ENCODE peak calls at places on chromosomes 5 and 9, in eight cellular contexts. N, O, Q, A, J, Y, V and T are unnamed samples.
A peak's percentile ranks its signal among the peaks of the same experiment; 100 is the strongest.

GRCh38 chr9:23123048-23123632 is 676.5 kb downstream of the DMRTA1 start:
- DNase-seq in N (peak; percentile 10), O (no peak), Q (peak; percentile 67), A (peak; percentile 22), J (no peak), Y (no peak), V (no peak), T (no peak)

GRCh38 chr5:79120221-79120620 is 8.6 kb downstream of the BHMT start:
- DNase-seq in N (no peak), O (no peak), Q (peak; percentile 73), A (no peak), J (no peak), Y (no peak), V (no peak), T (no peak)

GRCh38 chr9:84966876-84967830 is 297.6 kb downstream of the NTRK2 start:
- DNase-seq in N (no peak), O (no peak), Q (peak; percentile 21), A (no peak), J (no peak), Y (no peak), V (no peak), T (no peak)

GRCh38 chr9:112012026-112012902 is 115.7 kb downstream of the UGCG start:
- DNase-seq in N (peak; percentile 72), O (peak; percentile 60), Q (peak; percentile 89), A (peak; percentile 94), J (peak; percentile 82), Y (no peak), V (peak; percentile 76), T (peak; percentile 88)

GRCh38 chr5:24492231-24492630 is 152.5 kb downstream of the CDH10 start:
- DNase-seq in N (no peak), O (no peak), Q (peak; percentile 1), A (no peak), J (no peak), Y (no peak), V (no peak), T (no peak)

GRCh38 chr9:74498616-74499095 is 1.5 kb downstream of the RORB start:
- DNase-seq in N (no peak), O (no peak), Q (no peak), A (no peak), J (no peak), Y (no peak), V (no peak), T (no peak)

GRCh38 chr5:172188893-172189692 is 1.1 kb upstream of the STK10 start:
- DNase-seq in N (no peak), O (no peak), Q (no peak), A (no peak), J (no peak), Y (no peak), V (no peak), T (no peak)

GRCh38 chr9:129399301-129399990 is 221.4 kb upstream of the IER5L start:
- DNase-seq in N (no peak), O (no peak), Q (no peak), A (no peak), J (peak; percentile 49), Y (no peak), V (no peak), T (no peak)

GRCh38 chr9:13209498-13209897 is 70.0 kb downstream of the MPDZ start:
- DNase-seq in N (no peak), O (no peak), Q (no peak), A (no peak), J (no peak), Y (no peak), V (no peak), T (no peak)

GRCh38 chr5:114148253-114148652 is 213.6 kb upstream of the KCNN2 start:
- DNase-seq in N (no peak), O (no peak), Q (no peak), A (no peak), J (no peak), Y (no peak), V (no peak), T (no peak)

GRCh38 chr5:73280821-73281746 is 108.1 kb downstream of the TMEM174 start:
- DNase-seq in N (no peak), O (no peak), Q (peak; percentile 92), A (peak; percentile 46), J (no peak), Y (no peak), V (peak; percentile 28), T (peak; percentile 67)

GRCh38 chr5:132233811-132234683 is 6.4 kb upstream of the P4HA2 start:
- DNase-seq in N (peak; percentile 6), O (no peak), Q (peak; percentile 36), A (no peak), J (peak; percentile 42), Y (no peak), V (no peak), T (no peak)

GRCh38 chr5:141742866-141743651 is 61.0 kb upstream of the ARAP3 start:
- DNase-seq in N (no peak), O (no peak), Q (peak; percentile 57), A (peak; percentile 8), J (no peak), Y (no peak), V (no peak), T (no peak)

GRCh38 chr9:115296831-115297565 is 179.0 kb upstream of the TNC start:
- DNase-seq in N (no peak), O (no peak), Q (no peak), A (peak; percentile 60), J (no peak), Y (no peak), V (no peak), T (no peak)

GRCh38 chr9:73073337-73074175 is 78.1 kb upstream of the ANXA1 start:
- DNase-seq in N (no peak), O (no peak), Q (no peak), A (peak; percentile 71), J (no peak), Y (no peak), V (no peak), T (no peak)

GRCh38 chr5:5613261-5613990 is 190.9 kb downstream of the ICE1 start:
- DNase-seq in N (peak; percentile 29), O (no peak), Q (no peak), A (no peak), J (no peak), Y (no peak), V (no peak), T (no peak)

GRCh38 chr9:131436386-131436785 is 42.5 kb downstream of the PRRC2B start:
- DNase-seq in N (no peak), O (peak; percentile 33), Q (no peak), A (no peak), J (peak; percentile 78), Y (no peak), V (no peak), T (no peak)

GRCh38 chr9:3468407-3469205 is 57.2 kb downstream of the RFX3 start:
- DNase-seq in N (no peak), O (no peak), Q (no peak), A (peak; percentile 77), J (no peak), Y (no peak), V (no peak), T (no peak)

GRCh38 chr5:154197801-154198461 is 7.4 kb downstream of the GALNT10 start:
- DNase-seq in N (no peak), O (no peak), Q (peak; percentile 87), A (peak; percentile 60), J (no peak), Y (peak; percentile 32), V (no peak), T (peak; percentile 63)

GRCh38 chr9:1939466-1939865 is 75.7 kb upstream of the SMARCA2 start:
- DNase-seq in N (no peak), O (no peak), Q (no peak), A (no peak), J (no peak), Y (no peak), V (no peak), T (no peak)

GRCh38 chr9:1939926-1940368 is 75.2 kb upstream of the SMARCA2 start:
- DNase-seq in N (peak; percentile 22), O (no peak), Q (peak; percentile 55), A (peak; percentile 15), J (no peak), Y (peak; percentile 6), V (no peak), T (peak; percentile 17)

GRCh38 chr9:1938675-1939170 is 76.4 kb upstream of the SMARCA2 start:
- DNase-seq in N (no peak), O (no peak), Q (no peak), A (no peak), J (no peak), Y (no peak), V (no peak), T (no peak)

GRCh38 chr9:1941989-1942388 is 73.2 kb upstream of the SMARCA2 start:
- DNase-seq in N (no peak), O (no peak), Q (no peak), A (peak; percentile 23), J (no peak), Y (no peak), V (no peak), T (no peak)

GRCh38 chr9:1938135-1938534 is 77.0 kb upstream of the SMARCA2 start:
- DNase-seq in N (no peak), O (no peak), Q (no peak), A (no peak), J (no peak), Y (no peak), V (no peak), T (no peak)
- H3K4me3 ChIP-seq in N (no peak overlapping the region), O (no peak overlapping the region), Q (no peak overlapping the region), A (no peak overlapping the region), J (no peak overlapping the region), Y (no peak overlapping the region), V (no peak overlapping the region), T (no peak overlapping the region)

GRCh38 chr9:36818965-36819870 is 214.8 kb downstream of the PAX5 start:
- DNase-seq in N (no peak), O (no peak), Q (no peak), A (no peak), J (no peak), Y (no peak), V (no peak), T (no peak)
- H3K4me3 ChIP-seq in N (peak overlapping the region; percentile 11), O (peak overlapping the region; percentile 20), Q (no peak overlapping the region), A (no peak overlapping the region), J (peak overlapping the region; percentile 36), Y (no peak overlapping the region), V (no peak overlapping the region), T (no peak overlapping the region)

GRCh38 chr5:126369995-126370731 is 53.0 kb upstream of the GRAMD2B start:
- DNase-seq in N (no peak), O (no peak), Q (peak; percentile 47), A (peak; percentile 36), J (no peak), Y (no peak), V (no peak), T (peak; percentile 91)

GRCh38 chr5:126365446-126366198 is 57.6 kb upstream of the GRAMD2B start:
- DNase-seq in N (no peak), O (no peak), Q (peak; percentile 86), A (peak; percentile 51), J (no peak), Y (no peak), V (no peak), T (no peak)

GRCh38 chr5:126369083-126369482 is 54.1 kb upstream of the GRAMD2B start:
- DNase-seq in N (no peak), O (no peak), Q (no peak), A (no peak), J (no peak), Y (no peak), V (no peak), T (no peak)

GRCh38 chr5:126366199-126366560 is 57.0 kb upstream of the GRAMD2B start:
- DNase-seq in N (no peak), O (no peak), Q (peak; percentile 33), A (no peak), J (no peak), Y (no peak), V (no peak), T (no peak)

GRCh38 chr5:126368239-126368812 is 54.9 kb upstream of the GRAMD2B start:
- DNase-seq in N (no peak), O (peak; percentile 52), Q (peak; percentile 99), A (peak; percentile 44), J (no peak), Y (no peak), V (no peak), T (no peak)
- H3K4me3 ChIP-seq in N (no peak overlapping the region), O (no peak overlapping the region), Q (no peak overlapping the region), A (no peak overlapping the region), J (no peak overlapping the region), Y (no peak overlapping the region), V (no peak overlapping the region), T (no peak overlapping the region)

GRCh38 chr9:135910757-135911156 is 3.4 kb upstream of the CAMSAP1 start:
- DNase-seq in N (no peak), O (peak; percentile 12), Q (no peak), A (no peak), J (peak; percentile 34), Y (no peak), V (no peak), T (no peak)
- H3K4me3 ChIP-seq in N (no peak overlapping the region), O (no peak overlapping the region), Q (no peak overlapping the region), A (no peak overlapping the region), J (no peak overlapping the region), Y (no peak overlapping the region), V (no peak overlapping the region), T (no peak overlapping the region)